ENCODE peak calls at places on chromosomes 12 and 14, in eight cellular contexts. A, N, U, T, Y, G, C and L are unnamed samples.
A peak's percentile ranks its signal among the peaks of the same experiment; 100 is the strongest.

GRCh38 chr12:75784591-75784990 is 247.0 kb downstream of the PHLDA1 start:
- DNase-seq in A (no peak), N (peak; percentile 26), U (no peak), T (peak; percentile 33), Y (peak; percentile 85), G (no peak), C (no peak), L (peak; percentile 23)

GRCh38 chr12:65362231-65362630 is 83.7 kb downstream of the MSRB3 start:
- DNase-seq in A (no peak), N (no peak), U (no peak), T (no peak), Y (peak; percentile 14), G (no peak), C (no peak), L (no peak)

GRCh38 chr12:81492131-81492720 is 266.9 kb downstream of the PPFIA2 start:
- DNase-seq in A (no peak), N (no peak), U (no peak), T (no peak), Y (no peak), G (no peak), C (no peak), L (no peak)

GRCh38 chr12:38427442-38427841 is 110.9 kb downstream of the ALG10B start:
- DNase-seq in A (no peak), N (no peak), U (no peak), T (no peak), Y (no peak), G (no peak), C (no peak), L (no peak)

GRCh38 chr14:92093320-92093719 is 13.1 kb downstream of the ATXN3 start:
- DNase-seq in A (no peak), N (no peak), U (no peak), T (no peak), Y (peak; percentile 24), G (no peak), C (no peak), L (no peak)

GRCh38 chr12:72072613-72073212 is 134.1 kb downstream of the TPH2 start:
- DNase-seq in A (no peak), N (no peak), U (no peak), T (no peak), Y (no peak), G (no peak), C (no peak), L (no peak)

GRCh38 chr14:72892103-72892878 is 1.6 kb downstream of the DPF3 start:
- DNase-seq in A (no peak), N (no peak), U (peak; percentile 62), T (no peak), Y (no peak), G (no peak), C (no peak), L (no peak)

GRCh38 chr12:65656904-65657351 is 167.4 kb upstream of the HMGA2 start:
- DNase-seq in A (no peak), N (no peak), U (no peak), T (no peak), Y (peak; percentile 100), G (no peak), C (no peak), L (no peak)

GRCh38 chr12:41514907-41515306 is 326.8 kb downstream of the PDZRN4 start:
- DNase-seq in A (no peak), N (no peak), U (no peak), T (no peak), Y (peak; percentile 16), G (no peak), C (no peak), L (no peak)

GRCh38 chr14:61462566-61463195 is 141.3 kb downstream of the PRKCH start:
- DNase-seq in A (no peak), N (no peak), U (no peak), T (no peak), Y (peak; percentile 35), G (no peak), C (no peak), L (no peak)

GRCh38 chr14:73368621-73369020 is 89.7 kb downstream of the NUMB start:
- DNase-seq in A (no peak), N (no peak), U (no peak), T (no peak), Y (no peak), G (no peak), C (no peak), L (no peak)

GRCh38 chr12:2891240-2892053 is 756 bp downstream of the TULP3 start:
- DNase-seq in A (peak; percentile 15), N (peak; percentile 66), U (no peak), T (peak; percentile 42), Y (peak; percentile 77), G (peak; percentile 52), C (peak; percentile 46), L (peak; percentile 37)

GRCh38 chr12:99121476-99121965 is 476.4 kb downstream of the APAF1 start:
- DNase-seq in A (no peak), N (no peak), U (no peak), T (no peak), Y (no peak), G (no peak), C (no peak), L (no peak)

GRCh38 chr12:96171905-96172304 is 22.3 kb upstream of the ELK3 start:
- DNase-seq in A (no peak), N (no peak), U (no peak), T (no peak), Y (no peak), G (no peak), C (no peak), L (no peak)

GRCh38 chr14:51066576-51066975 is 28.3 kb downstream of the TRIM9 start:
- DNase-seq in A (no peak), N (no peak), U (no peak), T (no peak), Y (no peak), G (no peak), C (no peak), L (no peak)

GRCh38 chr12:14048949-14049545 is 67.6 kb upstream of the GRIN2B start:
- DNase-seq in A (no peak), N (no peak), U (no peak), T (no peak), Y (no peak), G (no peak), C (no peak), L (no peak)

GRCh38 chr14:24911324-24912095 is 138.4 kb downstream of the STXBP6 start:
- DNase-seq in A (no peak), N (no peak), U (no peak), T (no peak), Y (no peak), G (no peak), C (no peak), L (peak; percentile 34)

GRCh38 chr12:47102845-47103666 is 23.3 kb upstream of the AMIGO2 start:
- DNase-seq in A (no peak), N (no peak), U (no peak), T (no peak), Y (no peak), G (no peak), C (no peak), L (no peak)

GRCh38 chr12:63917477-63917862 is 73.0 kb downstream of the SRGAP1 start:
- DNase-seq in A (no peak), N (no peak), U (no peak), T (no peak), Y (no peak), G (no peak), C (no peak), L (no peak)